ENCODE peak calls at places on chromosomes 2 and 18, in eight cellular contexts. One of them, this sample, is unnamed.

GRCh38 chr2:128391679-128392078 is 73.0 kb upstream of the HS6ST1 start:
- DNase-seq in T-cell: no peak
- DNase-seq in central memory CD4-positive, alpha-beta T cell: no peak
- DNase-seq in mesendoderm: no peak
- DNase-seq in activated CD8-positive, alpha-beta memory T cell treated with anti-CD3 and anti-CD28 coated beads, Interleukin-2, amount 10 ng/mL, durations not matched to agents 7 days and 5 days: no peak
- DNase-seq in CD4-positive, alpha-beta T cell: no peak
- DNase-seq in astrocyte of the spinal cord: no peak
- DNase-seq in astrocyte of the hippocampus: no peak
- DNase-seq in this sample: no peak

GRCh38 chr2:227191367-227191766 is 26.9 kb downstream of the COL4A3 start:
- DNase-seq in T-cell: no peak
- DNase-seq in central memory CD4-positive, alpha-beta T cell: no peak
- DNase-seq in mesendoderm: peak
- DNase-seq in activated CD8-positive, alpha-beta memory T cell treated with anti-CD3 and anti-CD28 coated beads, Interleukin-2, amount 10 ng/mL, durations not matched to agents 7 days and 5 days: no peak
- DNase-seq in CD4-positive, alpha-beta T cell: no peak
- DNase-seq in astrocyte of the spinal cord: peak
- DNase-seq in astrocyte of the hippocampus: peak
- DNase-seq in this sample: peak

GRCh38 chr2:110866036-110866435 is 133.7 kb downstream of the ACOXL start:
- DNase-seq in T-cell: no peak
- DNase-seq in central memory CD4-positive, alpha-beta T cell: no peak
- DNase-seq in mesendoderm: no peak
- DNase-seq in activated CD8-positive, alpha-beta memory T cell treated with anti-CD3 and anti-CD28 coated beads, Interleukin-2, amount 10 ng/mL, durations not matched to agents 7 days and 5 days: no peak
- DNase-seq in CD4-positive, alpha-beta T cell: no peak
- DNase-seq in astrocyte of the spinal cord: no peak
- DNase-seq in astrocyte of the hippocampus: no peak
- DNase-seq in this sample: no peak

GRCh38 chr2:17996978-17997377 is 118.5 kb downstream of the KCNS3 start:
- DNase-seq in T-cell: no peak
- DNase-seq in central memory CD4-positive, alpha-beta T cell: no peak
- DNase-seq in mesendoderm: no peak
- DNase-seq in activated CD8-positive, alpha-beta memory T cell treated with anti-CD3 and anti-CD28 coated beads, Interleukin-2, amount 10 ng/mL, durations not matched to agents 7 days and 5 days: no peak
- DNase-seq in CD4-positive, alpha-beta T cell: no peak
- DNase-seq in astrocyte of the spinal cord: no peak
- DNase-seq in astrocyte of the hippocampus: no peak
- DNase-seq in this sample: no peak

GRCh38 chr2:63764630-63765029 is 77.1 kb upstream of the UGP2 start:
- DNase-seq in T-cell: no peak
- DNase-seq in central memory CD4-positive, alpha-beta T cell: no peak
- DNase-seq in mesendoderm: peak
- DNase-seq in activated CD8-positive, alpha-beta memory T cell treated with anti-CD3 and anti-CD28 coated beads, Interleukin-2, amount 10 ng/mL, durations not matched to agents 7 days and 5 days: no peak
- DNase-seq in CD4-positive, alpha-beta T cell: no peak
- DNase-seq in astrocyte of the spinal cord: no peak
- DNase-seq in astrocyte of the hippocampus: no peak
- DNase-seq in this sample: no peak

GRCh38 chr2:188203756-188204155 is 87.9 kb upstream of the GULP1 start:
- DNase-seq in T-cell: no peak
- DNase-seq in central memory CD4-positive, alpha-beta T cell: no peak
- DNase-seq in mesendoderm: no peak
- DNase-seq in activated CD8-positive, alpha-beta memory T cell treated with anti-CD3 and anti-CD28 coated beads, Interleukin-2, amount 10 ng/mL, durations not matched to agents 7 days and 5 days: no peak
- DNase-seq in CD4-positive, alpha-beta T cell: no peak
- DNase-seq in astrocyte of the spinal cord: no peak
- DNase-seq in astrocyte of the hippocampus: no peak
- DNase-seq in this sample: no peak

GRCh38 chr2:98519156-98519555 is 74.5 kb downstream of the INPP4A start:
- DNase-seq in T-cell: no peak
- DNase-seq in central memory CD4-positive, alpha-beta T cell: no peak
- DNase-seq in mesendoderm: no peak
- DNase-seq in activated CD8-positive, alpha-beta memory T cell treated with anti-CD3 and anti-CD28 coated beads, Interleukin-2, amount 10 ng/mL, durations not matched to agents 7 days and 5 days: no peak
- DNase-seq in CD4-positive, alpha-beta T cell: no peak
- DNase-seq in astrocyte of the spinal cord: peak
- DNase-seq in astrocyte of the hippocampus: peak
- DNase-seq in this sample: no peak

GRCh38 chr2:132392211-132392610 is 24.4 kb upstream of the GPR39 start:
- DNase-seq in T-cell: no peak
- DNase-seq in central memory CD4-positive, alpha-beta T cell: no peak
- DNase-seq in mesendoderm: peak
- DNase-seq in activated CD8-positive, alpha-beta memory T cell treated with anti-CD3 and anti-CD28 coated beads, Interleukin-2, amount 10 ng/mL, durations not matched to agents 7 days and 5 days: no peak
- DNase-seq in CD4-positive, alpha-beta T cell: no peak
- DNase-seq in astrocyte of the spinal cord: no peak
- DNase-seq in astrocyte of the hippocampus: no peak
- DNase-seq in this sample: peak

GRCh38 chr2:69026026-69026425 is 13.0 kb downstream of the ANTXR1 start:
- DNase-seq in T-cell: no peak
- DNase-seq in central memory CD4-positive, alpha-beta T cell: no peak
- DNase-seq in mesendoderm: peak
- DNase-seq in activated CD8-positive, alpha-beta memory T cell treated with anti-CD3 and anti-CD28 coated beads, Interleukin-2, amount 10 ng/mL, durations not matched to agents 7 days and 5 days: peak
- DNase-seq in CD4-positive, alpha-beta T cell: no peak
- DNase-seq in astrocyte of the spinal cord: peak
- DNase-seq in astrocyte of the hippocampus: peak
- DNase-seq in this sample: peak

GRCh38 chr18:11873670-11874340 is 22.6 kb downstream of the CHMP1B start:
- DNase-seq in T-cell: no peak
- DNase-seq in central memory CD4-positive, alpha-beta T cell: no peak
- DNase-seq in mesendoderm: no peak
- DNase-seq in activated CD8-positive, alpha-beta memory T cell treated with anti-CD3 and anti-CD28 coated beads, Interleukin-2, amount 10 ng/mL, durations not matched to agents 7 days and 5 days: no peak
- DNase-seq in CD4-positive, alpha-beta T cell: no peak
- DNase-seq in astrocyte of the spinal cord: no peak
- DNase-seq in astrocyte of the hippocampus: no peak
- DNase-seq in this sample: no peak

GRCh38 chr18:59582395-59582794 is 114.8 kb downstream of the CCBE1 start:
- DNase-seq in T-cell: no peak
- DNase-seq in central memory CD4-positive, alpha-beta T cell: no peak
- DNase-seq in mesendoderm: no peak
- DNase-seq in activated CD8-positive, alpha-beta memory T cell treated with anti-CD3 and anti-CD28 coated beads, Interleukin-2, amount 10 ng/mL, durations not matched to agents 7 days and 5 days: no peak
- DNase-seq in CD4-positive, alpha-beta T cell: no peak
- DNase-seq in astrocyte of the spinal cord: no peak
- DNase-seq in astrocyte of the hippocampus: no peak
- DNase-seq in this sample: no peak

GRCh38 chr2:102717308-102718018 is 44.4 kb upstream of the TMEM182 start:
- DNase-seq in T-cell: no peak
- DNase-seq in central memory CD4-positive, alpha-beta T cell: no peak
- DNase-seq in mesendoderm: no peak
- DNase-seq in activated CD8-positive, alpha-beta memory T cell treated with anti-CD3 and anti-CD28 coated beads, Interleukin-2, amount 10 ng/mL, durations not matched to agents 7 days and 5 days: no peak
- DNase-seq in CD4-positive, alpha-beta T cell: no peak
- DNase-seq in astrocyte of the spinal cord: peak
- DNase-seq in astrocyte of the hippocampus: peak
- DNase-seq in this sample: no peak

GRCh38 chr18:56890632-56891031 is 239.5 kb downstream of the WDR7 start:
- DNase-seq in T-cell: no peak
- DNase-seq in central memory CD4-positive, alpha-beta T cell: no peak
- DNase-seq in mesendoderm: peak
- DNase-seq in activated CD8-positive, alpha-beta memory T cell treated with anti-CD3 and anti-CD28 coated beads, Interleukin-2, amount 10 ng/mL, durations not matched to agents 7 days and 5 days: no peak
- DNase-seq in CD4-positive, alpha-beta T cell: no peak
- DNase-seq in astrocyte of the spinal cord: peak
- DNase-seq in astrocyte of the hippocampus: peak
- DNase-seq in this sample: no peak

GRCh38 chr2:58228272-58228671 is 12.9 kb downstream of the FANCL start:
- DNase-seq in T-cell: no peak
- DNase-seq in central memory CD4-positive, alpha-beta T cell: no peak
- DNase-seq in mesendoderm: no peak
- DNase-seq in activated CD8-positive, alpha-beta memory T cell treated with anti-CD3 and anti-CD28 coated beads, Interleukin-2, amount 10 ng/mL, durations not matched to agents 7 days and 5 days: no peak
- DNase-seq in CD4-positive, alpha-beta T cell: no peak
- DNase-seq in astrocyte of the spinal cord: no peak
- DNase-seq in astrocyte of the hippocampus: no peak
- DNase-seq in this sample: no peak

GRCh38 chr2:67514515-67514914 is 117.4 kb downstream of the ETAA1 start:
- DNase-seq in T-cell: no peak
- DNase-seq in central memory CD4-positive, alpha-beta T cell: no peak
- DNase-seq in mesendoderm: no peak
- DNase-seq in activated CD8-positive, alpha-beta memory T cell treated with anti-CD3 and anti-CD28 coated beads, Interleukin-2, amount 10 ng/mL, durations not matched to agents 7 days and 5 days: no peak
- DNase-seq in CD4-positive, alpha-beta T cell: no peak
- DNase-seq in astrocyte of the spinal cord: peak
- DNase-seq in astrocyte of the hippocampus: peak
- DNase-seq in this sample: no peak

GRCh38 chr2:127052068-127052770 is 54.7 kb downstream of the BIN1 start:
- DNase-seq in T-cell: no peak
- DNase-seq in central memory CD4-positive, alpha-beta T cell: no peak
- DNase-seq in mesendoderm: no peak
- DNase-seq in activated CD8-positive, alpha-beta memory T cell treated with anti-CD3 and anti-CD28 coated beads, Interleukin-2, amount 10 ng/mL, durations not matched to agents 7 days and 5 days: no peak
- DNase-seq in CD4-positive, alpha-beta T cell: no peak
- DNase-seq in astrocyte of the spinal cord: no peak
- DNase-seq in astrocyte of the hippocampus: no peak
- DNase-seq in this sample: peak

GRCh38 chr2:43212216-43212828 is 14.1 kb downstream of the ZFP36L2 start:
- DNase-seq in T-cell: no peak
- DNase-seq in central memory CD4-positive, alpha-beta T cell: no peak
- DNase-seq in mesendoderm: no peak
- DNase-seq in activated CD8-positive, alpha-beta memory T cell treated with anti-CD3 and anti-CD28 coated beads, Interleukin-2, amount 10 ng/mL, durations not matched to agents 7 days and 5 days: no peak
- DNase-seq in CD4-positive, alpha-beta T cell: no peak
- DNase-seq in astrocyte of the spinal cord: no peak
- DNase-seq in astrocyte of the hippocampus: no peak
- DNase-seq in this sample: no peak

GRCh38 chr18:79928563-79928960 is 22.9 kb downstream of the SLC66A2 start:
- DNase-seq in T-cell: no peak
- DNase-seq in central memory CD4-positive, alpha-beta T cell: no peak
- DNase-seq in mesendoderm: no peak
- DNase-seq in activated CD8-positive, alpha-beta memory T cell treated with anti-CD3 and anti-CD28 coated beads, Interleukin-2, amount 10 ng/mL, durations not matched to agents 7 days and 5 days: no peak
- DNase-seq in CD4-positive, alpha-beta T cell: no peak
- DNase-seq in astrocyte of the spinal cord: no peak
- DNase-seq in astrocyte of the hippocampus: no peak
- DNase-seq in this sample: peak

GRCh38 chr18:9097349-9097748 is 5.2 kb upstream of the NDUFV2 start:
- DNase-seq in T-cell: no peak
- DNase-seq in central memory CD4-positive, alpha-beta T cell: no peak
- DNase-seq in mesendoderm: no peak
- DNase-seq in activated CD8-positive, alpha-beta memory T cell treated with anti-CD3 and anti-CD28 coated beads, Interleukin-2, amount 10 ng/mL, durations not matched to agents 7 days and 5 days: no peak
- DNase-seq in CD4-positive, alpha-beta T cell: no peak
- DNase-seq in astrocyte of the spinal cord: no peak
- DNase-seq in astrocyte of the hippocampus: no peak
- DNase-seq in this sample: no peak

GRCh38 chr18:53906681-53907080 is 317.8 kb downstream of the MBD2 start:
- DNase-seq in T-cell: no peak
- DNase-seq in central memory CD4-positive, alpha-beta T cell: no peak
- DNase-seq in mesendoderm: no peak
- DNase-seq in activated CD8-positive, alpha-beta memory T cell treated with anti-CD3 and anti-CD28 coated beads, Interleukin-2, amount 10 ng/mL, durations not matched to agents 7 days and 5 days: no peak
- DNase-seq in CD4-positive, alpha-beta T cell: no peak
- DNase-seq in astrocyte of the spinal cord: peak
- DNase-seq in astrocyte of the hippocampus: peak
- DNase-seq in this sample: no peak

GRCh38 chr2:98899041-98899702 is 36.9 kb downstream of the CRACDL start:
- DNase-seq in T-cell: no peak
- DNase-seq in central memory CD4-positive, alpha-beta T cell: no peak
- DNase-seq in mesendoderm: no peak
- DNase-seq in activated CD8-positive, alpha-beta memory T cell treated with anti-CD3 and anti-CD28 coated beads, Interleukin-2, amount 10 ng/mL, durations not matched to agents 7 days and 5 days: peak
- DNase-seq in CD4-positive, alpha-beta T cell: no peak
- DNase-seq in astrocyte of the spinal cord: no peak
- DNase-seq in astrocyte of the hippocampus: no peak
- DNase-seq in this sample: no peak

GRCh38 chr18:42001801-42002200 is 46.8 kb downstream of the PIK3C3 start:
- DNase-seq in T-cell: no peak
- DNase-seq in central memory CD4-positive, alpha-beta T cell: no peak
- DNase-seq in mesendoderm: no peak
- DNase-seq in activated CD8-positive, alpha-beta memory T cell treated with anti-CD3 and anti-CD28 coated beads, Interleukin-2, amount 10 ng/mL, durations not matched to agents 7 days and 5 days: no peak
- DNase-seq in CD4-positive, alpha-beta T cell: no peak
- DNase-seq in astrocyte of the spinal cord: no peak
- DNase-seq in astrocyte of the hippocampus: no peak
- DNase-seq in this sample: no peak

GRCh38 chr18:57910134-57910533 is 107.0 kb upstream of the ATP8B1 start:
- DNase-seq in T-cell: no peak
- DNase-seq in central memory CD4-positive, alpha-beta T cell: no peak
- DNase-seq in mesendoderm: no peak
- DNase-seq in activated CD8-positive, alpha-beta memory T cell treated with anti-CD3 and anti-CD28 coated beads, Interleukin-2, amount 10 ng/mL, durations not matched to agents 7 days and 5 days: no peak
- DNase-seq in CD4-positive, alpha-beta T cell: no peak
- DNase-seq in astrocyte of the spinal cord: no peak
- DNase-seq in astrocyte of the hippocampus: no peak
- DNase-seq in this sample: no peak

GRCh38 chr2:47193607-47194006 is 38.5 kb upstream of the STPG4 start:
- DNase-seq in T-cell: no peak
- DNase-seq in central memory CD4-positive, alpha-beta T cell: no peak
- DNase-seq in mesendoderm: no peak
- DNase-seq in activated CD8-positive, alpha-beta memory T cell treated with anti-CD3 and anti-CD28 coated beads, Interleukin-2, amount 10 ng/mL, durations not matched to agents 7 days and 5 days: no peak
- DNase-seq in CD4-positive, alpha-beta T cell: no peak
- DNase-seq in astrocyte of the spinal cord: peak
- DNase-seq in astrocyte of the hippocampus: peak
- DNase-seq in this sample: no peak

GRCh38 chr2:69300650-69301049 is 86.4 kb downstream of the GFPT1 start:
- DNase-seq in T-cell: no peak
- DNase-seq in central memory CD4-positive, alpha-beta T cell: no peak
- DNase-seq in mesendoderm: no peak
- DNase-seq in activated CD8-positive, alpha-beta memory T cell treated with anti-CD3 and anti-CD28 coated beads, Interleukin-2, amount 10 ng/mL, durations not matched to agents 7 days and 5 days: no peak
- DNase-seq in CD4-positive, alpha-beta T cell: no peak
- DNase-seq in astrocyte of the spinal cord: no peak
- DNase-seq in astrocyte of the hippocampus: no peak
- DNase-seq in this sample: no peak

GRCh38 chr2:58460670-58461069 is 219.5 kb upstream of the FANCL start:
- DNase-seq in T-cell: no peak
- DNase-seq in central memory CD4-positive, alpha-beta T cell: no peak
- DNase-seq in mesendoderm: no peak
- DNase-seq in activated CD8-positive, alpha-beta memory T cell treated with anti-CD3 and anti-CD28 coated beads, Interleukin-2, amount 10 ng/mL, durations not matched to agents 7 days and 5 days: no peak
- DNase-seq in CD4-positive, alpha-beta T cell: no peak
- DNase-seq in astrocyte of the spinal cord: no peak
- DNase-seq in astrocyte of the hippocampus: no peak
- DNase-seq in this sample: no peak

GRCh38 chr2:216155954-216156353 is 46.8 kb downstream of the XRCC5 start:
- DNase-seq in T-cell: no peak
- DNase-seq in central memory CD4-positive, alpha-beta T cell: no peak
- DNase-seq in mesendoderm: no peak
- DNase-seq in activated CD8-positive, alpha-beta memory T cell treated with anti-CD3 and anti-CD28 coated beads, Interleukin-2, amount 10 ng/mL, durations not matched to agents 7 days and 5 days: no peak
- DNase-seq in CD4-positive, alpha-beta T cell: no peak
- DNase-seq in astrocyte of the spinal cord: no peak
- DNase-seq in astrocyte of the hippocampus: no peak
- DNase-seq in this sample: no peak

GRCh38 chr2:20611077-20611843 is 39.6 kb downstream of the HS1BP3 start:
- DNase-seq in T-cell: no peak
- DNase-seq in central memory CD4-positive, alpha-beta T cell: no peak
- DNase-seq in mesendoderm: peak
- DNase-seq in activated CD8-positive, alpha-beta memory T cell treated with anti-CD3 and anti-CD28 coated beads, Interleukin-2, amount 10 ng/mL, durations not matched to agents 7 days and 5 days: no peak
- DNase-seq in CD4-positive, alpha-beta T cell: no peak
- DNase-seq in astrocyte of the spinal cord: peak
- DNase-seq in astrocyte of the hippocampus: peak
- DNase-seq in this sample: no peak

GRCh38 chr2:95359035-95359434 is 43.5 kb upstream of the FAHD2A start:
- DNase-seq in T-cell: no peak
- DNase-seq in central memory CD4-positive, alpha-beta T cell: no peak
- DNase-seq in mesendoderm: no peak
- DNase-seq in activated CD8-positive, alpha-beta memory T cell treated with anti-CD3 and anti-CD28 coated beads, Interleukin-2, amount 10 ng/mL, durations not matched to agents 7 days and 5 days: no peak
- DNase-seq in CD4-positive, alpha-beta T cell: no peak
- DNase-seq in astrocyte of the spinal cord: peak
- DNase-seq in astrocyte of the hippocampus: peak
- DNase-seq in this sample: no peak

GRCh38 chr18:50629148-50629631 is 69.3 kb downstream of the MAPK4 start:
- DNase-seq in T-cell: no peak
- DNase-seq in central memory CD4-positive, alpha-beta T cell: no peak
- DNase-seq in mesendoderm: no peak
- DNase-seq in activated CD8-positive, alpha-beta memory T cell treated with anti-CD3 and anti-CD28 coated beads, Interleukin-2, amount 10 ng/mL, durations not matched to agents 7 days and 5 days: no peak
- DNase-seq in CD4-positive, alpha-beta T cell: no peak
- DNase-seq in astrocyte of the spinal cord: no peak
- DNase-seq in astrocyte of the hippocampus: no peak
- DNase-seq in this sample: no peak

GRCh38 chr2:146523218-146523617 is 1321.6 kb upstream of the ACVR2A start:
- DNase-seq in T-cell: no peak
- DNase-seq in central memory CD4-positive, alpha-beta T cell: no peak
- DNase-seq in mesendoderm: no peak
- DNase-seq in activated CD8-positive, alpha-beta memory T cell treated with anti-CD3 and anti-CD28 coated beads, Interleukin-2, amount 10 ng/mL, durations not matched to agents 7 days and 5 days: no peak
- DNase-seq in CD4-positive, alpha-beta T cell: no peak
- DNase-seq in astrocyte of the spinal cord: peak
- DNase-seq in astrocyte of the hippocampus: no peak
- DNase-seq in this sample: no peak

GRCh38 chr2:177712462-177712861 is 319.9 kb downstream of the AGPS start:
- DNase-seq in T-cell: no peak
- DNase-seq in central memory CD4-positive, alpha-beta T cell: no peak
- DNase-seq in mesendoderm: no peak
- DNase-seq in activated CD8-positive, alpha-beta memory T cell treated with anti-CD3 and anti-CD28 coated beads, Interleukin-2, amount 10 ng/mL, durations not matched to agents 7 days and 5 days: no peak
- DNase-seq in CD4-positive, alpha-beta T cell: no peak
- DNase-seq in astrocyte of the spinal cord: no peak
- DNase-seq in astrocyte of the hippocampus: no peak
- DNase-seq in this sample: no peak

GRCh38 chr2:51707625-51708024 is 675.7 kb upstream of the NRXN1 start:
- DNase-seq in T-cell: no peak
- DNase-seq in central memory CD4-positive, alpha-beta T cell: no peak
- DNase-seq in mesendoderm: no peak
- DNase-seq in activated CD8-positive, alpha-beta memory T cell treated with anti-CD3 and anti-CD28 coated beads, Interleukin-2, amount 10 ng/mL, durations not matched to agents 7 days and 5 days: no peak
- DNase-seq in CD4-positive, alpha-beta T cell: no peak
- DNase-seq in astrocyte of the spinal cord: no peak
- DNase-seq in astrocyte of the hippocampus: no peak
- DNase-seq in this sample: no peak

GRCh38 chr2:212968284-212969081 is 182.9 kb downstream of the IKZF2 start:
- DNase-seq in T-cell: no peak
- DNase-seq in central memory CD4-positive, alpha-beta T cell: no peak
- DNase-seq in mesendoderm: no peak
- DNase-seq in activated CD8-positive, alpha-beta memory T cell treated with anti-CD3 and anti-CD28 coated beads, Interleukin-2, amount 10 ng/mL, durations not matched to agents 7 days and 5 days: no peak
- DNase-seq in CD4-positive, alpha-beta T cell: no peak
- DNase-seq in astrocyte of the spinal cord: no peak
- DNase-seq in astrocyte of the hippocampus: peak
- DNase-seq in this sample: no peak